ENCODE peak calls at places on chromosomes 11 and 22, in seven cellular contexts. B is HTR-8/SVneo; N is NCI-H69; J is thyroid gland; L is HFF-Myc; R is left kidney; Y is naive thymus-derived CD4-positive, alpha-beta T cell. P is an unnamed sample.

GRCh38 chr11:111777094-111778046 is 11.2 kb upstream of the PPP2R1B start:
- DNase-seq in B (peak; percentile 87), R (peak; percentile 86), N (peak; percentile 85), L (no peak), J (no peak), Y (peak; percentile 63), P (peak; percentile 58)

GRCh38 chr11:96021901-96022650 is 98.2 kb upstream of the MTMR2 start:
- DNase-seq in Y (no peak), R (no peak), L (no peak), N (peak; percentile 50), J (no peak), B (no peak), P (no peak)

GRCh38 chr11:112961146-112961668 is at the start of gene NCAM1:
- DNase-seq in R (peak; percentile 99), L (no peak), Y (peak; percentile 3), N (peak; percentile 100), B (peak; percentile 23), J (peak; percentile 86), P (no peak)

GRCh38 chr11:13465909-13466371 is 2.9 kb upstream of the BTBD10 start:
- DNase-seq in N (peak; percentile 66), J (no peak), L (peak; percentile 17), R (peak; percentile 57), B (peak; percentile 45), Y (no peak), P (peak; percentile 22)

GRCh38 chr22:36362819-36363377 is 24.9 kb downstream of the MYH9 start:
- DNase-seq in N (no peak), B (no peak), R (no peak), J (no peak), Y (no peak), L (no peak), P (no peak)

GRCh38 chr11:65392186-65392829 is 5.9 kb downstream of the FRMD8 start:
- DNase-seq in Y (no peak), N (no peak), L (no peak), J (no peak), R (no peak), B (no peak), P (no peak)

GRCh38 chr11:122155765-122156527 is 39.9 kb upstream of the BLID start:
- DNase-seq in L (no peak), R (no peak), B (no peak), Y (no peak), J (no peak), N (peak; percentile 40), P (no peak)

GRCh38 chr11:11406652-11407051 is 53.6 kb upstream of the CSNK2A3 start:
- DNase-seq in J (no peak), R (no peak), N (no peak), B (no peak), Y (no peak), L (no peak), P (no peak)

GRCh38 chr11:10208045-10208674 is 85.9 kb downstream of the SBF2 start:
- DNase-seq in B (peak; percentile 60), J (no peak), L (peak; percentile 44), Y (peak; percentile 41), R (peak; percentile 64), N (peak; percentile 66), P (peak; percentile 48)

GRCh38 chr11:17775507-17776212 is 41.1 kb downstream of the KCNC1 start:
- DNase-seq in L (no peak), B (no peak), J (no peak), R (no peak), N (no peak), Y (no peak), P (no peak)

GRCh38 chr11:33722579-33723234 is 13.5 kb downstream of the CD59 start:
- DNase-seq in N (no peak), L (no peak), R (no peak), B (no peak), Y (no peak), J (no peak), P (no peak)

GRCh38 chr11:24617856-24618255 is 121.0 kb downstream of the LUZP2 start:
- DNase-seq in N (no peak), R (no peak), Y (no peak), J (no peak), B (no peak), L (no peak), P (no peak)

GRCh38 chr22:30004689-30005088 is 75.6 kb upstream of the HORMAD2 start:
- DNase-seq in B (no peak), Y (no peak), R (no peak), J (peak; percentile 67), N (peak; percentile 37), L (no peak), P (no peak)

GRCh38 chr22:28051787-28052356 is 132.8 kb upstream of the PITPNB start:
- DNase-seq in J (peak; percentile 69), L (no peak), N (peak; percentile 82), B (peak; percentile 29), Y (no peak), R (peak; percentile 87), P (peak; percentile 24)

P was measured in SK-N-MC.